ENCODE peak calls at places on chromosomes 7 and 10, in six cellular contexts. H, O, U, F, T and W are unnamed samples.

GRCh38 chr7:135981958-135982646 is 4.9 kb upstream of the MTPN start:
- DNase-seq in H (no peak), O (no peak), U (no peak), F (no peak), T (no peak), W (no peak)

GRCh38 chr10:29131952-29132820 is 156.7 kb upstream of the LYZL1 start:
- DNase-seq in H (no peak), O (no peak), U (no peak), F (no peak), T (peak; percentile 51), W (no peak)

GRCh38 chr7:81583882-81584533 is 185.8 kb downstream of the HGF start:
- DNase-seq in H (no peak), O (no peak), U (no peak), F (no peak), T (peak; percentile 38), W (no peak)

GRCh38 chr10:70759769-70760168 is 25.4 kb downstream of the TBATA start:
- DNase-seq in H (no peak), O (no peak), U (no peak), F (no peak), T (no peak), W (no peak)

GRCh38 chr10:88058750-88059149 is 195.3 kb downstream of the PTEN start:
- DNase-seq in H (no peak), O (no peak), U (no peak), F (no peak), T (no peak), W (no peak)

GRCh38 chr10:129966831-129967578 is 2.9 kb upstream of the EBF3 start:
- DNase-seq in H (no peak), O (no peak), U (no peak), F (no peak), T (no peak), W (no peak)

GRCh38 chr10:97195654-97196212 is 10.0 kb upstream of the SLIT1 start:
- DNase-seq in H (no peak), O (no peak), U (no peak), F (no peak), T (no peak), W (no peak)

GRCh38 chr7:149809215-149809614 is 29.0 kb upstream of the ZNF862 start:
- DNase-seq in H (no peak), O (no peak), U (peak; percentile 6), F (no peak), T (no peak), W (no peak)

GRCh38 chr10:10818082-10818481 is 199.6 kb upstream of the CELF2 start:
- DNase-seq in H (no peak), O (no peak), U (no peak), F (no peak), T (peak; percentile 53), W (no peak)

GRCh38 chr7:104584620-104585019 is 256.2 kb downstream of the LHFPL3 start:
- DNase-seq in H (no peak), O (peak; percentile 18), U (no peak), F (no peak), T (no peak), W (no peak)

GRCh38 chr7:154753226-154753625 is 249.7 kb downstream of the PAXIP1 start:
- DNase-seq in H (no peak), O (no peak), U (no peak), F (no peak), T (no peak), W (no peak)

GRCh38 chr10:97596101-97597055 is 6.9 kb downstream of the C10orf62 start:
- DNase-seq in H (no peak), O (peak; percentile 94), U (no peak), F (peak; percentile 48), T (peak; percentile 95), W (no peak)

DNA sequence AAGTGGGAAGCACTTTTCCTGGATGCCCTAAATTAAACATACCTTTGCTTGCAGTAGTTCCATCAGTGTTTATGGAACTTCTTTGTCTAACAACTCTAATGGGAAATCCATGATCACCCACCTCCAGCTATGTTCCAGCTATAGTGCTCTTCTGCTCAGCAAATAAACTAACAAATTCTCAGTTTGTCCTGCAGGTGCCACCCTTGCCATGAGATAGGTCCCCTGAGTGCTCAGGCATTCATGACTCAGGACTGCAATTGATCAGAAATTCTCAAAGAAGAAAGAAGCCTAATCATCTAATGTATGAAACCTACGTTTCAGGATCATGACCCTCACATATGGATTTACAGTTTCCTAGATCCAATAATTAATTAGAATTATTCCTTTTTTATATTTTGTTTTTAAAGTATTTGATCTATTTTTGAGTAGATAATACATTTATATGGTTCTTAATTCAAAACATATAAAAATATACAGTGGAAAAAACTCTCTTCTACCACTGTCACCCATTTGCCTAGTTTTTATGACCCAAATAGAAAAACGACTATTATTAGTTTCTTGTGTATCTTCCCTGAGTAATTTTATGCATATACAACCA is 48.7 kb upstream of the DYNC1I1 start:
- DNase-seq in H (no peak), O (peak; percentile 57), U (peak; percentile 19), F (no peak), T (peak; percentile 36), W (peak; percentile 35)
- TF ChIP-seq CTCF in H (no peak), O (peak; percentile 34), U (peak; percentile 75), F (no peak), T (peak; percentile 35), W (peak; percentile 76)

DNA sequence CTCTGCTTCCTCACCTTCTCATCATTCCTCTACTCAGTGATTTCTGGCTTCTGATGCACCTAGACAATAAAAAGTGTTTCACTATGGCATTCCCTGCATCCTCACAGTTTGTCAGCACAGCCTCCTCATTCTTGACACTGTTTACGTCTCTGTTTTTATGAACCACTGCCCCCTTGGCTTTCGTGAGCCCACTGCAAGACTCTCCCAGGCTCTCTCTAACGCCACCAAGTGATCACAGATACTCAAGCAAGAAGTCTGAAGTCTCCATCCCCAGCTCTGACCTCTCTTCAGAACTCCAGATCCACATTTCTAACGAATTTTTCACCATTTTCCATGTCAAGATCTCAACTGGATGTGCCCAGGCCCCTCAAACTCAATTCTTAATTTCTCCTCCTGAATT is 8.9 kb downstream of the SLC16A9 start:
- DNase-seq in H (no peak), O (no peak), U (no peak), F (no peak), T (no peak), W (no peak)
- TF ChIP-seq CTCF in H (no peak), O (no peak), U (no peak), F (no peak), T (no peak), W (no peak)

GRCh38 chr10:21919906-21920305 is 83.6 kb downstream of the DNAJC1 start:
- DNase-seq in H (no peak), O (no peak), U (no peak), F (no peak), T (no peak), W (no peak)
- TF ChIP-seq CTCF in H (no peak), O (no peak), U (no peak), F (no peak), T (no peak), W (no peak)

GRCh38 chr7:101625076-101625914 is 3.8 kb downstream of the MYL10 start:
- DNase-seq in H (no peak), O (no peak), U (no peak), F (no peak), T (peak; percentile 59), W (no peak)
- TF ChIP-seq CTCF in H (no peak), O (no peak), U (no peak), F (peak; percentile 18), T (no peak), W (peak; percentile 30)